ENCODE peak calls at places on chromosomes 6 and 20, in nine cellular contexts. One of them, this sample, is unnamed.

GRCh38 chr6:26553739-26554668 is 15.8 kb downstream of the HMGN4 start:
- DNase-seq in fibroblast of lung: peak
- DNase-seq in nephron progenitor cell: peak
- DNase-seq in NCI-H1436: peak
- DNase-seq in sciatic nerve: peak
- DNase-seq in putamen: peak
- DNase-seq in foreskin fibroblast: peak
- DNase-seq in activated CD4-positive, alpha-beta T cell treated with anti-CD3 and anti-CD28 coated beads, Interleukin-2, amount 50 U/mL, for 1 hour: peak
- DNase-seq in CMK: peak
- DNase-seq in this sample: peak

GRCh38 chr20:59084041-59084841 is 41.7 kb upstream of the PRELID3B start:
- DNase-seq in fibroblast of lung: no peak
- DNase-seq in nephron progenitor cell: no peak
- DNase-seq in NCI-H1436: no peak
- DNase-seq in sciatic nerve: no peak
- DNase-seq in putamen: no peak
- DNase-seq in foreskin fibroblast: no peak
- DNase-seq in activated CD4-positive, alpha-beta T cell treated with anti-CD3 and anti-CD28 coated beads, Interleukin-2, amount 50 U/mL, for 1 hour: no peak
- DNase-seq in CMK: no peak
- DNase-seq in this sample: no peak

GRCh38 chr6:147546501-147547368 is 38.2 kb downstream of the SAMD5 start:
- DNase-seq in fibroblast of lung: no peak
- DNase-seq in nephron progenitor cell: no peak
- DNase-seq in NCI-H1436: no peak
- DNase-seq in sciatic nerve: no peak
- DNase-seq in putamen: no peak
- DNase-seq in foreskin fibroblast: no peak
- DNase-seq in activated CD4-positive, alpha-beta T cell treated with anti-CD3 and anti-CD28 coated beads, Interleukin-2, amount 50 U/mL, for 1 hour: no peak
- DNase-seq in CMK: no peak
- DNase-seq in this sample: no peak

GRCh38 chr20:58875541-58876134 is 23.1 kb downstream of the GNAS start:
- DNase-seq in fibroblast of lung: no peak
- DNase-seq in nephron progenitor cell: no peak
- DNase-seq in NCI-H1436: no peak
- DNase-seq in sciatic nerve: no peak
- DNase-seq in putamen: no peak
- DNase-seq in foreskin fibroblast: no peak
- DNase-seq in activated CD4-positive, alpha-beta T cell treated with anti-CD3 and anti-CD28 coated beads, Interleukin-2, amount 50 U/mL, for 1 hour: no peak
- DNase-seq in CMK: no peak
- DNase-seq in this sample: no peak

GRCh38 chr6:74467533-74468215 is 738.2 kb downstream of the COL12A1 start:
- DNase-seq in fibroblast of lung: peak
- DNase-seq in nephron progenitor cell: no peak
- DNase-seq in NCI-H1436: no peak
- DNase-seq in sciatic nerve: no peak
- DNase-seq in putamen: no peak
- DNase-seq in foreskin fibroblast: no peak
- DNase-seq in activated CD4-positive, alpha-beta T cell treated with anti-CD3 and anti-CD28 coated beads, Interleukin-2, amount 50 U/mL, for 1 hour: no peak
- DNase-seq in CMK: no peak
- DNase-seq in this sample: no peak

GRCh38 chr20:31475472-31476312 is 604 bp downstream of the REM1 start:
- DNase-seq in fibroblast of lung: no peak
- DNase-seq in nephron progenitor cell: no peak
- DNase-seq in NCI-H1436: no peak
- DNase-seq in sciatic nerve: peak
- DNase-seq in putamen: no peak
- DNase-seq in foreskin fibroblast: no peak
- DNase-seq in activated CD4-positive, alpha-beta T cell treated with anti-CD3 and anti-CD28 coated beads, Interleukin-2, amount 50 U/mL, for 1 hour: no peak
- DNase-seq in CMK: no peak
- DNase-seq in this sample: no peak

GRCh38 chr6:159317430-159317829 is 148.2 kb downstream of the FNDC1 start:
- DNase-seq in fibroblast of lung: no peak
- DNase-seq in nephron progenitor cell: no peak
- DNase-seq in NCI-H1436: no peak
- DNase-seq in sciatic nerve: no peak
- DNase-seq in putamen: no peak
- DNase-seq in foreskin fibroblast: no peak
- DNase-seq in activated CD4-positive, alpha-beta T cell treated with anti-CD3 and anti-CD28 coated beads, Interleukin-2, amount 50 U/mL, for 1 hour: no peak
- DNase-seq in CMK: no peak
- DNase-seq in this sample: no peak

GRCh38 chr6:136927313-136927712 is 5.2 kb downstream of the SLC35D3 start:
- DNase-seq in fibroblast of lung: no peak
- DNase-seq in nephron progenitor cell: no peak
- DNase-seq in NCI-H1436: no peak
- DNase-seq in sciatic nerve: no peak
- DNase-seq in putamen: no peak
- DNase-seq in foreskin fibroblast: no peak
- DNase-seq in activated CD4-positive, alpha-beta T cell treated with anti-CD3 and anti-CD28 coated beads, Interleukin-2, amount 50 U/mL, for 1 hour: no peak
- DNase-seq in CMK: no peak
- DNase-seq in this sample: no peak

GRCh38 chr6:77030929-77031674 is 432.2 kb downstream of the HTR1B start:
- DNase-seq in fibroblast of lung: no peak
- DNase-seq in nephron progenitor cell: no peak
- DNase-seq in NCI-H1436: no peak
- DNase-seq in sciatic nerve: no peak
- DNase-seq in putamen: peak
- DNase-seq in foreskin fibroblast: no peak
- DNase-seq in activated CD4-positive, alpha-beta T cell treated with anti-CD3 and anti-CD28 coated beads, Interleukin-2, amount 50 U/mL, for 1 hour: no peak
- DNase-seq in CMK: no peak
- DNase-seq in this sample: no peak

GRCh38 chr6:6724319-6725119 is 136.0 kb downstream of the LY86 start:
- DNase-seq in fibroblast of lung: peak
- DNase-seq in nephron progenitor cell: peak
- DNase-seq in NCI-H1436: peak
- DNase-seq in sciatic nerve: peak
- DNase-seq in putamen: peak
- DNase-seq in foreskin fibroblast: peak
- DNase-seq in activated CD4-positive, alpha-beta T cell treated with anti-CD3 and anti-CD28 coated beads, Interleukin-2, amount 50 U/mL, for 1 hour: peak
- DNase-seq in CMK: peak
- DNase-seq in this sample: no peak

GRCh38 chr20:41407617-41408016 is 41.0 kb upstream of the EMILIN3 start:
- DNase-seq in fibroblast of lung: no peak
- DNase-seq in nephron progenitor cell: no peak
- DNase-seq in NCI-H1436: no peak
- DNase-seq in sciatic nerve: no peak
- DNase-seq in putamen: no peak
- DNase-seq in foreskin fibroblast: no peak
- DNase-seq in activated CD4-positive, alpha-beta T cell treated with anti-CD3 and anti-CD28 coated beads, Interleukin-2, amount 50 U/mL, for 1 hour: no peak
- DNase-seq in CMK: peak
- DNase-seq in this sample: no peak

GRCh38 chr6:122339661-122340060 is 59.8 kb upstream of the HSF2 start:
- DNase-seq in fibroblast of lung: no peak
- DNase-seq in nephron progenitor cell: no peak
- DNase-seq in NCI-H1436: no peak
- DNase-seq in sciatic nerve: no peak
- DNase-seq in putamen: no peak
- DNase-seq in foreskin fibroblast: no peak
- DNase-seq in activated CD4-positive, alpha-beta T cell treated with anti-CD3 and anti-CD28 coated beads, Interleukin-2, amount 50 U/mL, for 1 hour: no peak
- DNase-seq in CMK: no peak
- DNase-seq in this sample: no peak

GRCh38 chr20:61424011-61424627 is 172.1 kb downstream of the CDH4 start:
- DNase-seq in fibroblast of lung: no peak
- DNase-seq in nephron progenitor cell: no peak
- DNase-seq in NCI-H1436: no peak
- DNase-seq in sciatic nerve: no peak
- DNase-seq in putamen: no peak
- DNase-seq in foreskin fibroblast: no peak
- DNase-seq in activated CD4-positive, alpha-beta T cell treated with anti-CD3 and anti-CD28 coated beads, Interleukin-2, amount 50 U/mL, for 1 hour: no peak
- DNase-seq in CMK: no peak
- DNase-seq in this sample: no peak

GRCh38 chr6:30480536-30481156 is 8.7 kb upstream of the HLA-E start:
- DNase-seq in fibroblast of lung: no peak
- DNase-seq in nephron progenitor cell: no peak
- DNase-seq in NCI-H1436: no peak
- DNase-seq in sciatic nerve: no peak
- DNase-seq in putamen: no peak
- DNase-seq in foreskin fibroblast: no peak
- DNase-seq in activated CD4-positive, alpha-beta T cell treated with anti-CD3 and anti-CD28 coated beads, Interleukin-2, amount 50 U/mL, for 1 hour: no peak
- DNase-seq in CMK: no peak
- DNase-seq in this sample: peak

GRCh38 chr6:22078802-22079545 is 217.9 kb downstream of the PRL start:
- DNase-seq in fibroblast of lung: no peak
- DNase-seq in nephron progenitor cell: no peak
- DNase-seq in NCI-H1436: no peak
- DNase-seq in sciatic nerve: no peak
- DNase-seq in putamen: no peak
- DNase-seq in foreskin fibroblast: no peak
- DNase-seq in activated CD4-positive, alpha-beta T cell treated with anti-CD3 and anti-CD28 coated beads, Interleukin-2, amount 50 U/mL, for 1 hour: no peak
- DNase-seq in CMK: no peak
- DNase-seq in this sample: no peak

GRCh38 chr6:40936810-40937209 is 102.2 kb downstream of the UNC5CL start:
- DNase-seq in fibroblast of lung: peak
- DNase-seq in nephron progenitor cell: no peak
- DNase-seq in NCI-H1436: no peak
- DNase-seq in sciatic nerve: no peak
- DNase-seq in putamen: no peak
- DNase-seq in foreskin fibroblast: peak
- DNase-seq in activated CD4-positive, alpha-beta T cell treated with anti-CD3 and anti-CD28 coated beads, Interleukin-2, amount 50 U/mL, for 1 hour: no peak
- DNase-seq in CMK: no peak
- DNase-seq in this sample: no peak

GRCh38 chr6:144217264-144217663 is 66.9 kb downstream of the STX11 start:
- DNase-seq in fibroblast of lung: peak
- DNase-seq in nephron progenitor cell: no peak
- DNase-seq in NCI-H1436: no peak
- DNase-seq in sciatic nerve: no peak
- DNase-seq in putamen: no peak
- DNase-seq in foreskin fibroblast: peak
- DNase-seq in activated CD4-positive, alpha-beta T cell treated with anti-CD3 and anti-CD28 coated beads, Interleukin-2, amount 50 U/mL, for 1 hour: no peak
- DNase-seq in CMK: no peak
- DNase-seq in this sample: no peak

GRCh38 chr6:112409311-112409710 is 62.2 kb downstream of the RFPL4B start:
- DNase-seq in fibroblast of lung: peak
- DNase-seq in nephron progenitor cell: no peak
- DNase-seq in NCI-H1436: no peak
- DNase-seq in sciatic nerve: no peak
- DNase-seq in putamen: no peak
- DNase-seq in foreskin fibroblast: no peak
- DNase-seq in activated CD4-positive, alpha-beta T cell treated with anti-CD3 and anti-CD28 coated beads, Interleukin-2, amount 50 U/mL, for 1 hour: no peak
- DNase-seq in CMK: no peak
- DNase-seq in this sample: no peak